ENCODE peak calls at places on chromosomes 12 and 14, in four cellular contexts. A, Z, F and V are unnamed samples.

GRCh38 chr14:51328089-51328941 is 88.3 kb downstream of the TMX1 start:
- DNase-seq in A (no peak), Z (no peak), F (no peak), V (no peak)

GRCh38 chr14:35395283-35395682 is 9.3 kb downstream of the NFKBIA start:
- DNase-seq in A (no peak), Z (no peak), F (no peak), V (no peak)

GRCh38 chr12:122998316-122998715 is 17.8 kb downstream of the ARL6IP4 start:
- DNase-seq in A (no peak), Z (no peak), F (no peak), V (no peak)

GRCh38 chr14:70094631-70095030 is 94.1 kb downstream of the SLC8A3 start:
- DNase-seq in A (no peak), Z (no peak), F (no peak), V (no peak)

GRCh38 chr12:60205500-60205899 is 609.7 kb downstream of the SLC16A7 start:
- DNase-seq in A (no peak), Z (peak; percentile 10), F (no peak), V (no peak)

GRCh38 chr14:65433157-65433556 is 20.6 kb downstream of the FUT8 start:
- DNase-seq in A (no peak), Z (no peak), F (no peak), V (no peak)

GRCh38 chr14:56995010-56995409 is 184.7 kb upstream of the OTX2 start:
- DNase-seq in A (no peak), Z (no peak), F (no peak), V (no peak)

GRCh38 chr14:65222434-65222833 is 120.1 kb upstream of the MAX start:
- DNase-seq in A (peak; percentile 41), Z (peak; percentile 67), F (peak; percentile 45), V (peak; percentile 41)

GRCh38 chr12:116919247-116919671 is 8.5 kb downstream of the FBXW8 start:
- DNase-seq in A (no peak), Z (no peak), F (peak; percentile 49), V (no peak)

GRCh38 chr12:8081228-8081920 is 700 bp upstream of the NECAP1 start:
- DNase-seq in A (no peak), Z (no peak), F (no peak), V (no peak)

GRCh38 chr14:54652188-54652889 is 85.4 kb downstream of the SAMD4A start:
- DNase-seq in A (peak; percentile 76), Z (peak; percentile 65), F (no peak), V (peak; percentile 35)

GRCh38 chr12:29176951-29177350 is 27.9 kb downstream of the FAR2 start:
- DNase-seq in A (no peak), Z (no peak), F (no peak), V (no peak)

GRCh38 chr14:56878766-56879165 is 68.5 kb upstream of the OTX2 start:
- DNase-seq in A (no peak), Z (no peak), F (no peak), V (no peak)

GRCh38 chr14:105460116-105460515 is 14.5 kb upstream of the CRIP2 start:
- DNase-seq in A (no peak), Z (no peak), F (no peak), V (no peak)

GRCh38 chr12:107320929-107321618 is 227.7 kb upstream of the CRY1 start:
- DNase-seq in A (no peak), Z (peak; percentile 68), F (no peak), V (peak; percentile 64)

GRCh38 chr14:70084226-70084625 is 104.5 kb downstream of the SLC8A3 start:
- DNase-seq in A (no peak), Z (no peak), F (no peak), V (no peak)

GRCh38 chr12:25623816-25624215 is 70.7 kb upstream of the LMNTD1 start:
- DNase-seq in A (no peak), Z (no peak), F (no peak), V (no peak)

GRCh38 chr14:101925152-101925551 is 39.2 kb upstream of the DYNC1H1 start:
- DNase-seq in A (no peak), Z (no peak), F (no peak), V (no peak)

GRCh38 chr14:54253195-54253947 is 143.4 kb upstream of the CDKN3 start:
- DNase-seq in A (no peak), Z (no peak), F (no peak), V (no peak)

GRCh38 chr12:42794811-42795210 is 205.3 kb upstream of the PRICKLE1 start:
- DNase-seq in A (no peak), Z (no peak), F (no peak), V (no peak)

GRCh38 chr12:81992461-81992860 is 233.3 kb upstream of the PPFIA2 start:
- DNase-seq in A (peak; percentile 9), Z (peak; percentile 59), F (no peak), V (peak; percentile 16)

GRCh38 chr12:102702447-102703114 is 214.5 kb downstream of the PAH start:
- DNase-seq in A (no peak), Z (peak; percentile 37), F (peak; percentile 50), V (peak; percentile 21)

GRCh38 chr12:30508205-30508967 is 187.3 kb downstream of the IPO8 start:
- DNase-seq in A (no peak), Z (no peak), F (no peak), V (no peak)

GRCh38 chr12:22477166-22477893 is 67.0 kb downstream of the C2CD5 start:
- DNase-seq in A (no peak), Z (no peak), F (no peak), V (no peak)

GRCh38 chr14:66137076-66137475 is 349.1 kb upstream of the CCDC196 start:
- DNase-seq in A (no peak), Z (no peak), F (no peak), V (no peak)

GRCh38 chr14:105492051-105492965 is 1.3 kb downstream of the TEDC1 start:
- DNase-seq in A (no peak), Z (no peak), F (peak; percentile 12), V (peak; percentile 10)

GRCh38 chr12:101927042-101927441 is 49.7 kb downstream of the DRAM1 start:
- DNase-seq in A (no peak), Z (no peak), F (no peak), V (no peak)

GRCh38 chr14:63157195-63157594 is 47.0 kb upstream of the RHOJ start:
- DNase-seq in A (no peak), Z (no peak), F (no peak), V (no peak)
- TF ChIP-seq CTCF in A (no peak), Z (no peak), F (no peak), V (no peak)

DNA sequence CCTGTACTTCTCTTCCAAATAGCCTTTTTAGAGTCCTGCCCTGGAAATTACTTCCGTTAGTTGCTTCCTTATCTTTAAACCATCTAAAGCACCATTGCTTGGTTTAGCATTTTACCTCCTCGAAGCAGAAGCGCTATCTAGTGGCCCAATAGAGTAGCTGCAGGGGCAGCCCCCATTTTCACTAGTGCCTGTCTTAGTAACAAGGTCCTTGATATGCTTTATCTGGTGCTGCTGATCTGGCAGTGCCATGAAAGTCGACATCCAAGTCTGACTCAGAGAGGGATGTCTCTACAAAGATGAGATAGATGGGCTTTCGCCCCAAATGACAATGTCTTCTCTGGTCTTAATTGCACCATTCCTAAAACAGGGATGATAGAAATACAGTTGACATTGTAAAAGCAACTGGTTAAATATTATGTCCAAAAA is 25.0 kb upstream of the CIT start:
- DNase-seq in A (peak; percentile 21), Z (peak; percentile 76), F (peak; percentile 71), V (peak; percentile 64)
- TF ChIP-seq CTCF in A (peak; percentile 87), Z (peak; percentile 78), F (peak; percentile 77), V (peak; percentile 91)

DNA sequence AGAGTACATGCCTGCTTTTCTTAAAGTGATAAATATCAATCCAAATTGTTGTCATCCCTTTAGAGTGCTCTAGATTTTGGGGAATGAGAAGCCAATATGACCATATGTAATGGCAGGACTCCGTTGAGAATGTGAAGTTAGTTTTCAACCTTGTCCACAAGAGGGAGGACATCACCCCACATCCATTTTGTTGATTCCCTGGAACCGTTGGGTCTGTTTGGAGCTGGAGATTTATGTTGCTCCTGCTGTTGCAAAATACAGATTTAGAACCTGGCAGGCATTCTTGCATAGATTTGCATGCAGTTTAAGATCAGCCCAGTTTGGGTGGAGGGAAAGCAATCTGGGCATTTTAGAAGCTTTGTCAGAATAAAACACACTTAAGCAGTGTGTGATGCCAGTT is 620.1 kb downstream of the NRXN3 start:
- DNase-seq in A (no peak), Z (peak; percentile 37), F (no peak), V (no peak)
- TF ChIP-seq CTCF in A (peak; percentile 71), Z (peak; percentile 58), F (no peak), V (no peak)

GRCh38 chr12:121223283-121223946 is 13.5 kb downstream of the P2RX4 start:
- DNase-seq in A (no peak), Z (no peak), F (peak; percentile 39), V (no peak)
- TF ChIP-seq CTCF in A (peak; percentile 72), Z (peak; percentile 30), F (peak; percentile 57), V (no peak)

DNA sequence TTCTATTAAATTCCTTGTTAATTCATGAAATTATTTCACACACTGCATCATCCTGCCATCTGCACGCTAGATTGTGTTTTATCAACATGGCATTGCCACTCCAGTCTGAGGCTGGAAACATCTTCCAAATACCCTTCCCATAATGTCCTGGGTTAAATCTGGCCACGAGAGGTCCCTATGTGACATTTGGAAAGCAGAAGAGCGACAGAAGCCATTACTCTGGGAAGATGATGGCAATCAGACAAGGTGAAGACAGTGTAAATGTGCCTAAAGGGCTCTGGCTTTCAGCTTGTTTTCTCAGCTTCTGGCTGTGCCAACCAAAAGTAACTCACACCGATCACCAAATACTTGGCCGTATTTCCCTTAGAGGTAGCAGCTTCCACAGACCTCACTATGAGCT is 144.8 kb downstream of the CAPZA3 start:
- DNase-seq in A (no peak), Z (no peak), F (peak; percentile 21), V (no peak)
- TF ChIP-seq CTCF in A (no peak), Z (no peak), F (peak; percentile 51), V (no peak)

DNA sequence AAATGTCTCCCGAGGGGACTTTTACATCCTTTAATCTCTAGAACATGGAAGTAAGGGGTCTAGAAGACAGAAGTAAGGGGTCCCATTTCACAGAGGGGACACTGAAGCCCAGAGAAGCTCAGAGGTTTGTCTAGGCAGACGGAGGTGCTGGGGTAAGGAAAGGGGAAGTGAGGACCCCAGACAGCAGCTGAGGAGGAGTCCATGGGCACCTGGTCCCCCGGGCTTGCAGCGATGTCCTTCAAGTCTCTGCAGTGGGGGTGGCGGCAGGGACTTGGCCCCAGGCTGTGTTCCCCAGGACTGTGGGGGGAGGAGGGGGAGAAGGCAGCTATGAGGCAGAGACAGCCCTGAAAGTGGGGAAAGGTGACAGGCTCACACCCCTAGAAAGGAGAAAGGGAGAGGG is 30.7 kb downstream of the DTX1 start:
- DNase-seq in A (no peak), Z (no peak), F (no peak), V (no peak)
- TF ChIP-seq CTCF in A (no peak), Z (no peak), F (no peak), V (no peak)

GRCh38 chr12:112928978-112929377 is 9.3 kb upstream of the OAS3 start:
- DNase-seq in A (no peak), Z (no peak), F (no peak), V (no peak)
- TF ChIP-seq CTCF in A (peak; percentile 60), Z (peak; percentile 48), F (peak; percentile 34), V (no peak)

GRCh38 chr12:76556373-76556772 is 3.2 kb downstream of the OSBPL8 start:
- DNase-seq in A (no peak), Z (no peak), F (no peak), V (no peak)

GRCh38 chr12:76552343-76552938 is 7.1 kb downstream of the OSBPL8 start:
- DNase-seq in A (no peak), Z (no peak), F (no peak), V (no peak)

GRCh38 chr12:76555797-76556196 is 3.8 kb downstream of the OSBPL8 start:
- DNase-seq in A (no peak), Z (no peak), F (no peak), V (no peak)

GRCh38 chr12:76554411-76555225 is 5.0 kb downstream of the OSBPL8 start:
- DNase-seq in A (no peak), Z (no peak), F (no peak), V (no peak)

GRCh38 chr12:76555226-76555767 is 4.3 kb downstream of the OSBPL8 start:
- DNase-seq in A (no peak), Z (no peak), F (no peak), V (no peak)
- TF ChIP-seq CTCF in A (peak; percentile 6), Z (no peak), F (peak; percentile 23), V (no peak)